ENCODE peak calls at places on chromosome 22, in four cellular contexts. One of them, this sample, is unnamed.

GRCh38 chr22:45553333-45554039 is 50.8 kb downstream of the FBLN1 start:
- DNase-seq in cardiac fibroblast: peak
- DNase-seq in B cell: peak
- DNase-seq in hypothalamus: peak
- DNase-seq in this sample: peak

GRCh38 chr22:40535642-40536041 is 100.9 kb downstream of the MRTFA start:
- DNase-seq in cardiac fibroblast: no peak
- DNase-seq in B cell: no peak
- DNase-seq in hypothalamus: no peak
- DNase-seq in this sample: no peak

GRCh38 chr22:21887841-21888240 is 20.4 kb upstream of the MAPK1 start:
- DNase-seq in cardiac fibroblast: no peak
- DNase-seq in B cell: no peak
- DNase-seq in hypothalamus: no peak
- DNase-seq in this sample: no peak

GRCh38 chr22:47625531-47626427 is 863.3 kb downstream of the TBC1D22A start:
- DNase-seq in cardiac fibroblast: no peak
- DNase-seq in B cell: no peak
- DNase-seq in hypothalamus: no peak
- DNase-seq in this sample: peak

GRCh38 chr22:41437198-41437597 is 9.4 kb downstream of the TOB2 start:
- DNase-seq in cardiac fibroblast: no peak
- DNase-seq in B cell: peak
- DNase-seq in hypothalamus: no peak
- DNase-seq in this sample: no peak

GRCh38 chr22:38697055-38697980 is 3.4 kb downstream of the JOSD1 start:
- DNase-seq in cardiac fibroblast: peak
- DNase-seq in B cell: no peak
- DNase-seq in hypothalamus: no peak
- DNase-seq in this sample: no peak

GRCh38 chr22:19703869-19704268 is 10.4 kb upstream of the SEPTIN5 start:
- DNase-seq in cardiac fibroblast: no peak
- DNase-seq in B cell: no peak
- DNase-seq in hypothalamus: no peak
- DNase-seq in this sample: no peak

GRCh38 chr22:44859641-44860040 is 107.3 kb downstream of the ARHGAP8 start:
- DNase-seq in cardiac fibroblast: no peak
- DNase-seq in B cell: no peak
- DNase-seq in hypothalamus: no peak
- DNase-seq in this sample: no peak

GRCh38 chr22:37077802-37078448 is 26.4 kb downstream of the KCTD17 start:
- DNase-seq in cardiac fibroblast: peak
- DNase-seq in B cell: peak
- DNase-seq in hypothalamus: no peak
- DNase-seq in this sample: no peak

GRCh38 chr22:45240137-45240809 is 421 bp downstream of the KIAA0930 start:
- DNase-seq in cardiac fibroblast: peak
- DNase-seq in B cell: peak
- DNase-seq in hypothalamus: no peak
- DNase-seq in this sample: no peak